ENCODE peak calls at places on chromosomes 6 and 20, in four cellular contexts. C is HL-60, X is K562, K is GM12878. W is an unnamed sample.

GRCh38 chr20:57672164-57672563 is 37.7 kb downstream of the PMEPA1 start:
- DNase-seq in X (no peak), K (no peak), C (no peak), W (no peak)

GRCh38 chr6:1840491-1841121 is 230.9 kb downstream of the FOXC1 start:
- DNase-seq in C (no peak), K (no peak), X (no peak), W (no peak)

GRCh38 chr6:85065831-85066230 is 301.4 kb upstream of the TBX18 start:
- DNase-seq in K (no peak), C (no peak), X (no peak), W (no peak)

GRCh38 chr6:127300411-127300810 is 33.7 kb downstream of the RNF146 start:
- DNase-seq in C (no peak), K (no peak), X (no peak), W (no peak)

GRCh38 chr6:136784910-136785746 is 7.1 kb downstream of the MAP3K5 start:
- DNase-seq in X (no peak), C (peak), K (no peak), W (no peak)

GRCh38 chr6:42108071-42108470 is 34.3 kb downstream of the C6orf132 start:
- DNase-seq in X (no peak), C (no peak), K (no peak), W (no peak)

GRCh38 chr6:71387179-71387578 is 98.6 kb downstream of the OGFRL1 start:
- DNase-seq in C (no peak), X (no peak), K (no peak), W (no peak)

GRCh38 chr6:130431346-130431745 is 65.5 kb downstream of the TMEM200A start:
- DNase-seq in C (no peak), K (no peak), X (no peak), W (no peak)

GRCh38 chr6:54493138-54493537 is 184.9 kb downstream of the TINAG start:
- DNase-seq in X (no peak), C (no peak), K (no peak), W (no peak)

GRCh38 chr6:95354551-95354950 is 222.8 kb upstream of the MANEA start:
- DNase-seq in K (no peak), X (no peak), C (no peak), W (no peak)

GRCh38 chr6:137097057-137097456 is 52.3 kb upstream of the IL20RA start:
- DNase-seq in C (no peak), X (no peak), K (no peak), W (no peak)

GRCh38 chr6:155186052-155186658 is 77.7 kb upstream of the CLDN20 start:
- DNase-seq in K (no peak), C (no peak), X (no peak), W (no peak)

GRCh38 chr6:41467106-41467505 is 79.1 kb upstream of the FOXP4 start:
- DNase-seq in C (no peak), K (no peak), X (no peak), W (no peak)

GRCh38 chr6:47478233-47479155 is 905 bp downstream of the CD2AP start:
- DNase-seq in C (peak), K (no peak), X (peak), W (no peak)
- TF ChIP-seq SPI1 in C (no peak), K (no peak), X (peak), W (no peak)

DNA sequence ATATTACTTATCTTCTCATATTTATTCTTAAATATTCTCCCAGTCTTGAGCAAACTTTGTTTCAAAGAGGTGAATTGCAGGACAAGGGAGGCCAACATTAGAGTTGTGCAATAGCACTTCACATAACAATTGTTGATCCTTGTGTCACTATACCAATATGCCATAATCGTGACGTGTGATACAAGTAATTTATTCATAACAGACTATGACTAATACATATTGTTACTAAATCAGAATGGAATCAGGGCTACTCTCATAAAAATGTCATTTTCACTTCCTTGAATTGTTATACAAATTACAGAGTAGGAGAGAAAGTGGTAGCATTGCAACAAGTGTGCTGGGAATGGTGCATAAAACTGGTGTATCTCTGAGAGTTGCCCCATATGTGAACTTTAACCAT is 37.2 kb upstream of the PLCB1 start:
- DNase-seq in K (no peak), X (no peak), C (no peak), W (no peak)
- TF ChIP-seq POLR2AphosphoS5 in K (no peak), X (no peak), C (no peak), W (no peak)

GRCh38 chr20:62201173-62202082 is 18.6 kb downstream of the MTG2 start:
- DNase-seq in X (no peak), K (peak), C (no peak), W (peak)

GRCh38 chr20:62202676-62203377 is 17.3 kb downstream of the HRH3 start:
- DNase-seq in K (no peak), C (no peak), X (no peak), W (no peak)

GRCh38 chr20:62202083-62202395 is 18.0 kb downstream of the HRH3 start:
- DNase-seq in C (no peak), K (no peak), X (no peak), W (no peak)

GRCh38 chr20:62205618-62206387 is 14.3 kb downstream of the HRH3 start:
- DNase-seq in C (no peak), K (no peak), X (no peak), W (no peak)

DNA sequence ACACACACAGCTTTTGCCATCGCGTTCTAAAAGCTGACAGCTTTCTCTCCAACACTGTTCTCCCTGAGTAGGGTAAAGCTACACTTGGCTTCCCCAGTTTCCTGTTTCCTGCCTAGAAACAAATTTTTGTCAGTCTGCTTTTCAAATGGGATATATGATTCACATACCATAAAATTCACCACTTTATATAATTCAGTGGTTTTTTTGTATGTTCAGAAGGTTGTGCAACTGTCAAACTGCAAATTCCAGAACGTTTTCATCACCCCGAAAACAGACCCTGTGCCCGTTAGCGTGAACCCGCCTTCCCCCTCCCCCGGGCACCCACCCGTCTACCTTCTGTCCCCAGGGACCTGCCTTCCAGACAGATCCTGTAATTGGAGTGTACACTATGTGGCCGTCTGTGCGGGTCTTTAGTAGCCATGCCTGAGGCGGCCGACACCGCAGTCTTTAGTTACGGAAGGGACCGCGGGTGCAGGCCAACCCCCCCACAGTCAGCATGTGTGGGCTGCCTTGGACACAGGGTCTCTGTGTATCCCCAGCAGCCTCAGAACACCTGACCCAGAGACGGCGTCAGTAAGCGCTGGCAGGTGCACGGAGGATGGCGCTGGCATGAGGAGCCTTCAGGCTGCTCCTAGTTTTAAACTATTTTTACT is 16.6 kb downstream of the HRH3 start:
- DNase-seq in C (no peak), X (no peak), K (no peak), W (no peak)
- TF ChIP-seq SPI1 in C (no peak), X (no peak), K (no peak), W (no peak)

DNA sequence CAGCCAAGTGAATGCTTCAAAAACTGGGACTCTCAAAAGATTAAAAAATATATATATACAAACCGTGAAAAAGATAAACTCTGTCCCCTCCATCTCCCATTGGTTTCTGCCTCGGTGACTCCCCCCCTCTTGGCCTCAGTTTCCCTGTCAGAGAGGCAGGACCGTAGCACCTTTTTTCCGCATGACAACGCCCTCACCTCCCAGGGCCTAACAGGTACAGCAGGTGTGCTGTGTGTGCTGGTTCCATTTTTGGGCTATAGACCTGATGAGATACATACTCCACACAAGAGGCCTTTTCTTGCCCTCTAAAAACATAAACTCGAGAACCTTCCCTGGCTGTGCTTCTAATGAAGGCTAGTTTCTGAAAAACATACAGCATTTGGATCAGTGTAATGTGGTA is 49.5 kb downstream of the GNAS start:
- DNase-seq in X (no peak), K (no peak), C (no peak), W (no peak)
- TF ChIP-seq POLR2AphosphoS5 in X (no peak), K (peak), C (no peak), W (no peak)

W was measured in GM12891.